ENCODE peak calls at places on chromosomes 2 and 18, in eight cellular contexts. One of them, this sample, is unnamed.
A peak's percentile ranks its signal among the peaks of the same experiment; 100 is the strongest.

GRCh38 chr2:152497481-152498052 is 162.6 kb downstream of the FMNL2 start:
- DNase-seq in AG09309: no peak
- DNase-seq in HL-60: no peak
- DNase-seq in hepatocyte: peak; percentile 59
- DNase-seq in fibroblast of pulmonary artery: peak; percentile 76
- DNase-seq in AG04450: no peak
- DNase-seq in lung: peak; percentile 54
- DNase-seq in endothelial cell: no peak
- DNase-seq in this sample: no peak

GRCh38 chr18:79548621-79548985 is 131.0 kb upstream of the CTDP1 start:
- DNase-seq in AG09309: no peak
- DNase-seq in HL-60: no peak
- DNase-seq in hepatocyte: no peak
- DNase-seq in fibroblast of pulmonary artery: no peak
- DNase-seq in AG04450: no peak
- DNase-seq in lung: no peak
- DNase-seq in endothelial cell: no peak
- DNase-seq in this sample: no peak

GRCh38 chr18:10419420-10420103 is 34.9 kb upstream of the APCDD1 start:
- DNase-seq in AG09309: no peak
- DNase-seq in HL-60: no peak
- DNase-seq in hepatocyte: no peak
- DNase-seq in fibroblast of pulmonary artery: peak; percentile 9
- DNase-seq in AG04450: no peak
- DNase-seq in lung: no peak
- DNase-seq in endothelial cell: no peak
- DNase-seq in this sample: peak; percentile 53

GRCh38 chr18:34624551-34624950 is 85.5 kb upstream of the DTNA start:
- DNase-seq in AG09309: no peak
- DNase-seq in HL-60: no peak
- DNase-seq in hepatocyte: no peak
- DNase-seq in fibroblast of pulmonary artery: no peak
- DNase-seq in AG04450: no peak
- DNase-seq in lung: no peak
- DNase-seq in endothelial cell: no peak
- DNase-seq in this sample: no peak

GRCh38 chr2:190344275-190344827 is 962 bp downstream of the INPP1 start:
- DNase-seq in AG09309: no peak
- DNase-seq in HL-60: peak; percentile 35
- DNase-seq in hepatocyte: peak; percentile 69
- DNase-seq in fibroblast of pulmonary artery: no peak
- DNase-seq in AG04450: no peak
- DNase-seq in lung: peak; percentile 41
- DNase-seq in endothelial cell: no peak
- DNase-seq in this sample: peak; percentile 7

GRCh38 chr18:37710731-37711130 is 145.1 kb upstream of the CELF4 start:
- DNase-seq in AG09309: no peak
- DNase-seq in HL-60: no peak
- DNase-seq in hepatocyte: no peak
- DNase-seq in fibroblast of pulmonary artery: no peak
- DNase-seq in AG04450: no peak
- DNase-seq in lung: no peak
- DNase-seq in endothelial cell: no peak
- DNase-seq in this sample: no peak

GRCh38 chr2:25251461-25252273 is 83.3 kb upstream of the POMC start:
- DNase-seq in AG09309: no peak
- DNase-seq in HL-60: no peak
- DNase-seq in hepatocyte: peak; percentile 60
- DNase-seq in fibroblast of pulmonary artery: no peak
- DNase-seq in AG04450: no peak
- DNase-seq in lung: peak; percentile 46
- DNase-seq in endothelial cell: peak; percentile 41
- DNase-seq in this sample: no peak

GRCh38 chr2:11414372-11415124 is 51.4 kb downstream of the E2F6 start:
- DNase-seq in AG09309: no peak
- DNase-seq in HL-60: no peak
- DNase-seq in hepatocyte: no peak
- DNase-seq in fibroblast of pulmonary artery: no peak
- DNase-seq in AG04450: no peak
- DNase-seq in lung: no peak
- DNase-seq in endothelial cell: no peak
- DNase-seq in this sample: no peak

GRCh38 chr2:25851740-25852503 is 26.4 kb downstream of the ASXL2 start:
- DNase-seq in AG09309: peak; percentile 73
- DNase-seq in HL-60: peak; percentile 69
- DNase-seq in hepatocyte: peak; percentile 74
- DNase-seq in fibroblast of pulmonary artery: peak; percentile 93
- DNase-seq in AG04450: peak; percentile 65
- DNase-seq in lung: no peak
- DNase-seq in endothelial cell: peak; percentile 6
- DNase-seq in this sample: peak; percentile 82

GRCh38 chr18:73124165-73124564 is 256.4 kb upstream of the NETO1 start:
- DNase-seq in AG09309: no peak
- DNase-seq in HL-60: no peak
- DNase-seq in hepatocyte: peak; percentile 6
- DNase-seq in fibroblast of pulmonary artery: no peak
- DNase-seq in AG04450: no peak
- DNase-seq in lung: no peak
- DNase-seq in endothelial cell: no peak
- DNase-seq in this sample: peak; percentile 8

GRCh38 chr2:15359716-15360531 is 201.2 kb downstream of the NBAS start:
- DNase-seq in AG09309: no peak
- DNase-seq in HL-60: no peak
- DNase-seq in hepatocyte: no peak
- DNase-seq in fibroblast of pulmonary artery: peak; percentile 78
- DNase-seq in AG04450: peak; percentile 52
- DNase-seq in lung: no peak
- DNase-seq in endothelial cell: no peak
- DNase-seq in this sample: peak; percentile 88

GRCh38 chr2:119958642-119959268 is 54.1 kb upstream of the EPB41L5 start:
- DNase-seq in AG09309: no peak
- DNase-seq in HL-60: no peak
- DNase-seq in hepatocyte: no peak
- DNase-seq in fibroblast of pulmonary artery: peak; percentile 45
- DNase-seq in AG04450: peak; percentile 1
- DNase-seq in lung: no peak
- DNase-seq in endothelial cell: no peak
- DNase-seq in this sample: peak; percentile 25

GRCh38 chr2:221997100-221997499 is 301.7 kb downstream of the PAX3 start:
- DNase-seq in AG09309: no peak
- DNase-seq in HL-60: no peak
- DNase-seq in hepatocyte: peak; percentile 48
- DNase-seq in fibroblast of pulmonary artery: peak; percentile 46
- DNase-seq in AG04450: peak; percentile 63
- DNase-seq in lung: no peak
- DNase-seq in endothelial cell: no peak
- DNase-seq in this sample: peak; percentile 81

GRCh38 chr2:20348542-20348941 is 2.1 kb downstream of the PUM2 start:
- DNase-seq in AG09309: no peak
- DNase-seq in HL-60: no peak
- DNase-seq in hepatocyte: no peak
- DNase-seq in fibroblast of pulmonary artery: no peak
- DNase-seq in AG04450: no peak
- DNase-seq in lung: no peak
- DNase-seq in endothelial cell: no peak
- DNase-seq in this sample: no peak

GRCh38 chr2:10918661-10919414 is 7.1 kb downstream of the KCNF1 start:
- DNase-seq in AG09309: no peak
- DNase-seq in HL-60: no peak
- DNase-seq in hepatocyte: no peak
- DNase-seq in fibroblast of pulmonary artery: peak; percentile 58
- DNase-seq in AG04450: no peak
- DNase-seq in lung: no peak
- DNase-seq in endothelial cell: no peak
- DNase-seq in this sample: no peak

GRCh38 chr2:134460583-134460998 is 206.7 kb downstream of the MGAT5 start:
- DNase-seq in AG09309: no peak
- DNase-seq in HL-60: peak; percentile 54
- DNase-seq in hepatocyte: peak; percentile 81
- DNase-seq in fibroblast of pulmonary artery: peak; percentile 74
- DNase-seq in AG04450: peak; percentile 18
- DNase-seq in lung: peak; percentile 42
- DNase-seq in endothelial cell: peak; percentile 50
- DNase-seq in this sample: peak; percentile 50

GRCh38 chr18:29693334-29693733 is 1349.2 kb downstream of the DSC3 start:
- DNase-seq in AG09309: no peak
- DNase-seq in HL-60: no peak
- DNase-seq in hepatocyte: no peak
- DNase-seq in fibroblast of pulmonary artery: no peak
- DNase-seq in AG04450: no peak
- DNase-seq in lung: no peak
- DNase-seq in endothelial cell: no peak
- DNase-seq in this sample: no peak

GRCh38 chr2:54341656-54342055 is 85.6 kb upstream of the TSPYL6 start:
- DNase-seq in AG09309: no peak
- DNase-seq in HL-60: no peak
- DNase-seq in hepatocyte: no peak
- DNase-seq in fibroblast of pulmonary artery: peak; percentile 36
- DNase-seq in AG04450: no peak
- DNase-seq in lung: no peak
- DNase-seq in endothelial cell: no peak
- DNase-seq in this sample: no peak
- TF ChIP-seq CTCF in AG09309: no peak
- TF ChIP-seq CTCF in HL-60: no peak
- TF ChIP-seq CTCF in hepatocyte: peak; percentile 6
- TF ChIP-seq CTCF in fibroblast of pulmonary artery: peak; percentile 41
- TF ChIP-seq CTCF in AG04450: no peak
- TF ChIP-seq CTCF in lung: no peak
- TF ChIP-seq CTCF in endothelial cell: no peak
- TF ChIP-seq CTCF in this sample: no peak

DNA sequence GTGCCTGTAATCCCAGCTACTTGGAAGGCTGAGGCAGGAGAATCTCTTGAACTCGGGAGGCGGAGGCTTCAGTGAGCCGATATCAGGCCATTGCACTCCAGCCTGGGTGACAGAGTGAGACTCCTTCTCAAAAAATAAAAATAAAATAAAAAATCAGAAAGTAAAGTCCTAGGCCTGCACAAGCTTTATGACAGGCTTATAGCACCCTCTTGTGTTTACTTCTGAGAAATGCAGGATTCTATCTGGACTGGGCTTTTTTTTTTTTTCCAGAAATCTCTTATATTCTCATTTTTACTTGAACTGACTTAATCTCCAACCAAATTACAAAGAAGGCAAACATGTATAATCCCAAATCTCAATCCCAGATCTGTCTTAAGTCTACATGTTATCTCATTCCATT is 26.1 kb upstream of the REG3G start:
- DNase-seq in AG09309: no peak
- DNase-seq in HL-60: no peak
- DNase-seq in hepatocyte: peak; percentile 42
- DNase-seq in fibroblast of pulmonary artery: peak; percentile 36
- DNase-seq in AG04450: no peak
- DNase-seq in lung: no peak
- DNase-seq in endothelial cell: no peak
- DNase-seq in this sample: peak; percentile 7
- TF ChIP-seq CTCF in AG09309: no peak
- TF ChIP-seq CTCF in HL-60: peak; percentile 28
- TF ChIP-seq CTCF in hepatocyte: peak; percentile 64
- TF ChIP-seq CTCF in fibroblast of pulmonary artery: peak; percentile 36
- TF ChIP-seq CTCF in AG04450: no peak
- TF ChIP-seq CTCF in lung: no peak
- TF ChIP-seq CTCF in endothelial cell: peak; percentile 63
- TF ChIP-seq CTCF in this sample: peak; percentile 67

GRCh38 chr2:238171575-238172187 is 12.9 kb downstream of the ERFE start:
- DNase-seq in AG09309: no peak
- DNase-seq in HL-60: no peak
- DNase-seq in hepatocyte: no peak
- DNase-seq in fibroblast of pulmonary artery: no peak
- DNase-seq in AG04450: no peak
- DNase-seq in lung: no peak
- DNase-seq in endothelial cell: no peak
- DNase-seq in this sample: no peak

GRCh38 chr2:238174701-238175100 is 15.9 kb downstream of the ERFE start:
- DNase-seq in AG09309: no peak
- DNase-seq in HL-60: no peak
- DNase-seq in hepatocyte: no peak
- DNase-seq in fibroblast of pulmonary artery: no peak
- DNase-seq in AG04450: no peak
- DNase-seq in lung: no peak
- DNase-seq in endothelial cell: no peak
- DNase-seq in this sample: no peak

GRCh38 chr2:238172439-238172838 is 13.7 kb downstream of the ERFE start:
- DNase-seq in AG09309: no peak
- DNase-seq in HL-60: no peak
- DNase-seq in hepatocyte: no peak
- DNase-seq in fibroblast of pulmonary artery: no peak
- DNase-seq in AG04450: no peak
- DNase-seq in lung: no peak
- DNase-seq in endothelial cell: no peak
- DNase-seq in this sample: no peak

GRCh38 chr2:238174291-238174690 is 15.5 kb downstream of the ERFE start:
- DNase-seq in AG09309: no peak
- DNase-seq in HL-60: no peak
- DNase-seq in hepatocyte: no peak
- DNase-seq in fibroblast of pulmonary artery: no peak
- DNase-seq in AG04450: no peak
- DNase-seq in lung: no peak
- DNase-seq in endothelial cell: no peak
- DNase-seq in this sample: no peak

DNA sequence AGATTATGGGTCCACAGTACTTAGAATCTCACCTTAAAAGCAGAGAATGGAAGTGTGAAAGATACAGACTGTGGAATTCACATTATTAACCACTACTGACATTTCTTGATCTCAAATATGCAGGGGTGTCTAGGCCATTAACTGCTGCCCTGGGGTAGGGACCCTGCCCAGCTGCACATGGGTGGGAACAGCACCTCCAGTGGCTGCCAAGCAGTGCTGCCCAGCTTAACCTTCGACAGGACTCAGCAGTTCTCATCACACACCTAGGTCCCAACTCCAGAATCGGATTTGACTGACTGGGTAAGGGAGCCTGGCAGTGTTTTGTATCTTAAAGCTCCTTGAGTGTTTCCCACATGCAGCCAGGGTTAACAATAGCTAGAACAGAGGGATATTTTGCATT is 14.9 kb downstream of the ERFE start:
- DNase-seq in AG09309: no peak
- DNase-seq in HL-60: no peak
- DNase-seq in hepatocyte: no peak
- DNase-seq in fibroblast of pulmonary artery: no peak
- DNase-seq in AG04450: no peak
- DNase-seq in lung: no peak
- DNase-seq in endothelial cell: no peak
- DNase-seq in this sample: no peak
- TF ChIP-seq CTCF in AG09309: peak; percentile 19
- TF ChIP-seq CTCF in HL-60: no peak
- TF ChIP-seq CTCF in hepatocyte: no peak
- TF ChIP-seq CTCF in fibroblast of pulmonary artery: peak; percentile 22
- TF ChIP-seq CTCF in AG04450: no peak
- TF ChIP-seq CTCF in lung: no peak
- TF ChIP-seq CTCF in endothelial cell: no peak
- TF ChIP-seq CTCF in this sample: peak; percentile 45

DNA sequence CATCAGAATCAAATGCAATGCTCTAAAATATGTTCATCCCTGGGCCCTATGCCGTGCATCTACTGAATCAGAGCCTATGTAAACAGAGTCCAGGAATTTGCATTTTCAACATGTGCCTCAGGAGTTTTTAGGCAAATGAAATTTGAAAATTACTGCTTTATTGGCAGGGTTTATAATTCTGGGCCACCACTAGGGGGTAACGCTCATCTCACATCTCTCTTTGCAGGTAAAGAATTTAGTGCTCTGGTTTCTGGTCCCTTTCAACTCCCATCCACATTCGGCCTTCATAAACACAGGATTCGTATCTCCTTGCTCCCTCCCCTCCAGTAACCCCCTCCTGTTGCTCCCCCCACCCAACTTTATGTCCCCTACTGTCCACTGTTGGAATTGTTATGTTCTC is 49.3 kb downstream of the LYPD6B start:
- DNase-seq in AG09309: no peak
- DNase-seq in HL-60: no peak
- DNase-seq in hepatocyte: peak; percentile 11
- DNase-seq in fibroblast of pulmonary artery: no peak
- DNase-seq in AG04450: no peak
- DNase-seq in lung: no peak
- DNase-seq in endothelial cell: no peak
- DNase-seq in this sample: no peak
- TF ChIP-seq CTCF in AG09309: peak; percentile 30
- TF ChIP-seq CTCF in HL-60: peak; percentile 17
- TF ChIP-seq CTCF in hepatocyte: peak; percentile 43
- TF ChIP-seq CTCF in fibroblast of pulmonary artery: peak; percentile 30
- TF ChIP-seq CTCF in AG04450: peak; percentile 42
- TF ChIP-seq CTCF in lung: no peak
- TF ChIP-seq CTCF in endothelial cell: peak; percentile 82
- TF ChIP-seq CTCF in this sample: peak; percentile 78

This sample was measured in HFFc6.